ENCODE peak calls at places on chromosomes 13 and 19, in eight cellular contexts. Q is lower leg skin, X is tibial artery, B is thyroid gland, V is AG10803, J is Calu3, E is uterus, R is choroid plexus epithelial cell. T is an unnamed sample.

GRCh38 chr13:110162053-110162452 is 144.9 kb downstream of the COL4A1 start:
- DNase-seq in Q (no peak), X (no peak), B (no peak), V (no peak), J (no peak), E (no peak), R (no peak), T (no peak)

GRCh38 chr19:30228113-30228725 is 144.0 kb upstream of the ZNF536 start:
- DNase-seq in Q (no peak), X (no peak), B (peak; percentile 28), V (no peak), J (no peak), E (no peak), R (no peak), T (no peak)

GRCh38 chr19:355134-355533 is 10.5 kb upstream of the MIER2 start:
- DNase-seq in Q (peak; percentile 60), X (no peak), B (no peak), V (no peak), J (no peak), E (peak; percentile 2), R (no peak), T (no peak)

GRCh38 chr19:48925240-48925843 is 8.2 kb upstream of the DHDH start:
- DNase-seq in Q (no peak), X (no peak), B (no peak), V (peak; percentile 73), J (no peak), E (no peak), R (peak; percentile 13), T (peak; percentile 24)

GRCh38 chr13:111013196-111013595 is 98.3 kb upstream of the ANKRD10 start:
- DNase-seq in Q (no peak), X (no peak), B (no peak), V (no peak), J (no peak), E (no peak), R (no peak), T (no peak)

GRCh38 chr13:84961023-84961422 is 838.2 kb downstream of the SLITRK6 start:
- DNase-seq in Q (no peak), X (no peak), B (no peak), V (no peak), J (no peak), E (no peak), R (no peak), T (no peak)

GRCh38 chr19:15452111-15453047 is 2.6 kb upstream of the WIZ start:
- DNase-seq in Q (peak; percentile 97), X (peak; percentile 90), B (peak; percentile 78), V (peak; percentile 79), J (peak; percentile 59), E (peak; percentile 94), R (peak; percentile 95), T (peak; percentile 82)

GRCh38 chr13:32323912-32324311 is 8.6 kb downstream of the BRCA2 start:
- DNase-seq in Q (no peak), X (no peak), B (no peak), V (peak; percentile 81), J (no peak), E (no peak), R (peak; percentile 62), T (peak; percentile 72)

GRCh38 chr13:104318121-104318520 is 1251.9 kb upstream of the SLC10A2 start:
- DNase-seq in Q (no peak), X (no peak), B (no peak), V (no peak), J (no peak), E (no peak), R (peak; percentile 84), T (peak; percentile 55)

GRCh38 chr13:109431217-109431616 is 355.2 kb downstream of the IRS2 start:
- DNase-seq in Q (no peak), X (no peak), B (no peak), V (no peak), J (no peak), E (no peak), R (no peak), T (no peak)

GRCh38 chr19:30340724-30341595 is 31.2 kb upstream of the ZNF536 start:
- DNase-seq in Q (peak; percentile 13), X (no peak), B (no peak), V (peak; percentile 57), J (no peak), E (no peak), R (no peak), T (no peak)

GRCh38 chr19:18418725-18419194 is 438 bp upstream of the SSBP4 start:
- DNase-seq in Q (peak; percentile 93), X (peak; percentile 65), B (peak; percentile 44), V (peak; percentile 39), J (no peak), E (peak; percentile 66), R (no peak), T (no peak)

GRCh38 chr13:113970810-113971470 is 2.9 kb downstream of the C13orf46 start:
- DNase-seq in Q (peak; percentile 87), X (no peak), B (peak; percentile 94), V (peak; percentile 43), J (peak; percentile 9), E (peak; percentile 49), R (peak; percentile 85), T (peak; percentile 24)

GRCh38 chr13:113629814-113630213 is 28.2 kb downstream of the ATP4B start:
- DNase-seq in Q (no peak), X (no peak), B (no peak), V (no peak), J (no peak), E (no peak), R (no peak), T (no peak)

GRCh38 chr19:677601-678380 is 1.6 kb downstream of the FSTL3 start:
- DNase-seq in Q (peak; percentile 88), X (peak; percentile 20), B (no peak), V (no peak), J (no peak), E (no peak), R (peak; percentile 54), T (peak; percentile 32)

GRCh38 chr13:51360489-51360888 is 21.0 kb downstream of the SERPINE3 start:
- DNase-seq in Q (no peak), X (no peak), B (no peak), V (no peak), J (no peak), E (no peak), R (no peak), T (no peak)
- TF ChIP-seq CTCF in Q (no peak), X (no peak), B (no peak), V (no peak), J (no peak), E (no peak), R (no peak), T (no peak)

GRCh38 chr19:19554074-19555023 is 16.3 kb downstream of the CILP2 start:
- DNase-seq in Q (no peak), X (no peak), B (peak; percentile 37), V (peak; percentile 40), J (peak; percentile 48), E (no peak), R (peak; percentile 56), T (no peak)
- TF ChIP-seq CTCF in Q (no peak), X (peak; percentile 52), B (peak; percentile 66), V (peak; percentile 67), J (no peak), E (peak; percentile 37), R (peak; percentile 83), T (peak; percentile 77)

DNA sequence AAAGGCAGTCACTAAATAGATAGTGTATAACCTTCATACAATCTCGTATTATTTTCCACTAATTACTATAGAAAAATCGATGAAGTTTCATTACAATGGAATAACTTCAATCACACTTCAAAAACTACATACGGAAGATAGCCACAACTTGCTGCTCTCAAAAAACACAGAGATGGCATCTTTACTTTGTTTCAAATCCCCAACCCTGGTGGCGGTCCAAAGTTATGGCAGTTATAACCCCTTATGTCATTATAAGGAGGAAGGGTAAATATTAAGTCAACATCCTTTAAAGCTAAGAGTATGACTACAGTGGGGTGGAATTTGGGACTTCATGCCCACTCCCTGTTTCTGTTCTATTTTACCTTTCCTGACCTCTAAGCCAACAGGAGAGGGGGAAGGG is 146.5 kb downstream of the LACC1 start:
- DNase-seq in Q (no peak), X (no peak), B (no peak), V (no peak), J (no peak), E (no peak), R (no peak), T (no peak)
- TF ChIP-seq CTCF in Q (no peak), X (no peak), B (no peak), V (no peak), J (no peak), E (no peak), R (peak; percentile 5), T (no peak)

GRCh38 chr13:25267715-25268114 is 19.6 kb downstream of the MTMR6 start:
- DNase-seq in Q (no peak), X (no peak), B (no peak), V (peak; percentile 12), J (no peak), E (no peak), R (peak; percentile 62), T (no peak)
- TF ChIP-seq CTCF in Q (no peak), X (no peak), B (peak; percentile 6), V (peak; percentile 39), J (no peak), E (no peak), R (peak; percentile 55), T (peak; percentile 31)